ENCODE peak calls at places on chromosomes 2 and 18, in seven cellular contexts. G is stimulated activated CD4-positive, alpha-beta T cell treated with anti-CD3 and anti-CD28 coated beads, Interleukin-1b, Interleukin-23, amount 100 ng/mL, for 24 hours; A is GM03348; E is fibroblast of villous mesenchyme; H is MCF 10A; R is CD8-positive, alpha-beta T cell; N is HFFc6. T is an unnamed sample.

GRCh38 chr2:120864981-120865380 is 129.3 kb downstream of the GLI2 start:
- DNase-seq in N (peak; percentile 69), R (no peak), H (no peak), E (no peak), G (no peak), A (peak; percentile 41), T (no peak)

GRCh38 chr2:232981356-232981755 is 31.7 kb downstream of the NGEF start:
- DNase-seq in R (no peak), A (no peak), N (no peak), G (no peak), E (no peak), H (no peak), T (no peak)

GRCh38 chr18:37838086-37838485 is 272.5 kb upstream of the CELF4 start:
- DNase-seq in A (no peak), R (no peak), N (no peak), H (no peak), E (no peak), G (no peak), T (no peak)

GRCh38 chr2:98514879-98515570 is 70.4 kb downstream of the INPP4A start:
- DNase-seq in H (peak; percentile 16), G (no peak), R (no peak), A (peak; percentile 65), E (peak; percentile 56), N (peak; percentile 32), T (peak; percentile 57)

GRCh38 chr2:54787760-54788366 is 64.4 kb downstream of the EML6 start:
- DNase-seq in E (no peak), A (no peak), R (no peak), H (no peak), G (no peak), N (no peak), T (no peak)

GRCh38 chr2:215790548-215791421 is 222.6 kb downstream of the MREG start:
- DNase-seq in H (no peak), G (no peak), E (peak; percentile 84), N (no peak), A (no peak), R (no peak), T (no peak)

GRCh38 chr2:18062892-18063291 is 184.4 kb downstream of the KCNS3 start:
- DNase-seq in N (no peak), R (no peak), H (no peak), E (peak; percentile 42), G (no peak), A (no peak), T (no peak)

GRCh38 chr2:168635065-168635577 is 167.3 kb upstream of the NOSTRIN start:
- DNase-seq in N (no peak), A (peak; percentile 3), H (no peak), R (no peak), E (peak; percentile 74), G (no peak), T (peak; percentile 81)

GRCh38 chr18:63736856-63737255 is 34.1 kb downstream of the SERPINB11 start:
- DNase-seq in N (peak; percentile 29), A (no peak), G (no peak), E (no peak), R (no peak), H (peak; percentile 56), T (no peak)

GRCh38 chr2:43255249-43255960 is 29.0 kb upstream of the ZFP36L2 start:
- DNase-seq in A (no peak), R (no peak), H (no peak), N (no peak), E (no peak), G (no peak), T (no peak)

GRCh38 chr2:12326449-12327190 is 390.1 kb upstream of the TRIB2 start:
- DNase-seq in R (no peak), E (no peak), G (no peak), H (no peak), A (no peak), N (no peak), T (no peak)

GRCh38 chr18:2547477-2548087 is 23.7 kb downstream of the METTL4 start:
- DNase-seq in E (peak; percentile 71), R (no peak), A (peak; percentile 50), H (peak; percentile 55), G (no peak), N (peak; percentile 51), T (peak; percentile 85)

T was measured in fibroblast of pulmonary artery.